ENCODE peak calls at places on chromosomes 3 and 15, in four cellular contexts. B is SK-N-DZ; F is activated T-cell treated with anti-CD3 and anti-CD28 coated beads, Interleukin-2, amount 50 U/mL, for 72 hours; I is caudate nucleus. K is an unnamed sample.

GRCh38 chr3:159856496-159857098 is 132.0 kb upstream of the IL12A start:
- DNase-seq in F (no peak), B (peak; percentile 94), I (no peak), K (no peak)

GRCh38 chr3:63970596-63971468 is 52.5 kb downstream of the PSMD6 start:
- DNase-seq in B (no peak), F (no peak), I (peak; percentile 27), K (peak; percentile 78)

GRCh38 chr3:45082139-45082538 is 56.0 kb downstream of the CLEC3B start:
- DNase-seq in F (no peak), B (no peak), I (no peak), K (no peak)

GRCh38 chr15:31344824-31345605 is 18.4 kb downstream of the KLF13 start:
- DNase-seq in B (no peak), F (peak; percentile 74), I (no peak), K (no peak)

GRCh38 chr15:70100495-70101331 is 3.0 kb upstream of the TLE3 start:
- DNase-seq in F (peak; percentile 75), B (peak; percentile 66), I (no peak), K (peak; percentile 84)

GRCh38 chr3:127524300-127524896 is 66.1 kb downstream of the TPRA1 start:
- DNase-seq in B (peak; percentile 12), F (no peak), I (peak; percentile 12), K (no peak)

GRCh38 chr3:18618723-18619122 is 193.6 kb upstream of the SATB1 start:
- DNase-seq in F (no peak), I (no peak), B (no peak), K (no peak)

GRCh38 chr3:186124618-186125017 is 15.7 kb upstream of the ETV5 start:
- DNase-seq in I (no peak), F (no peak), B (no peak), K (no peak)

GRCh38 chr3:87855626-87856025 is 203.2 kb downstream of the CGGBP1 start:
- DNase-seq in I (no peak), B (no peak), F (no peak), K (no peak)

GRCh38 chr3:58946875-58947274 is 103.0 kb downstream of the CFAP20DC start:
- DNase-seq in F (no peak), B (no peak), I (no peak), K (no peak)

GRCh38 chr3:154886437-154886836 is 193.7 kb upstream of the MME start:
- DNase-seq in F (no peak), B (no peak), I (no peak), K (no peak)

GRCh38 chr15:78457101-78457500 is 19.1 kb downstream of the IREB2 start:
- DNase-seq in I (no peak), B (peak; percentile 27), F (no peak), K (no peak)

K was measured in endodermal cell.